ENCODE peak calls at places on chromosomes 4 and X, in seven cellular contexts. T, S, O, B, D, I and V are unnamed samples.

GRCh38 chr4:99966692-99967091 is 16.6 kb upstream of the H2AZ1 start:
- DNase-seq in D (no peak), O (no peak), I (no peak), B (no peak), S (no peak), T (no peak), V (peak)

GRCh38 chr4:165971941-165972340 is 98.9 kb downstream of the TLL1 start:
- DNase-seq in I (no peak), O (no peak), S (no peak), B (no peak), D (no peak), T (no peak), V (no peak)

GRCh38 chr4:139540161-139540560 is 15.9 kb downstream of the SETD7 start:
- DNase-seq in B (no peak), S (no peak), I (peak), T (no peak), D (no peak), O (no peak), V (no peak)

GRCh38 chr4:17957689-17958088 is 63.9 kb downstream of the LCORL start:
- DNase-seq in B (no peak), T (no peak), S (no peak), I (peak), O (no peak), D (no peak), V (peak)

GRCh38 chrX:65406532-65406931 is 128.1 kb downstream of the LAS1L start:
- DNase-seq in I (no peak), B (no peak), S (peak), D (no peak), O (peak), T (peak), V (no peak)

GRCh38 chrX:37871626-37872302 is 24.4 kb upstream of the DYNLT3 start:
- DNase-seq in I (peak), O (peak), D (no peak), S (no peak), B (no peak), T (peak), V (peak)

GRCh38 chr4:1979477-1980196 is 29.1 kb downstream of the NELFA start:
- DNase-seq in I (no peak), T (no peak), B (no peak), O (no peak), S (no peak), D (no peak), V (no peak)

GRCh38 chr4:7651461-7651921 is 216.8 kb upstream of the PSAPL1 start:
- DNase-seq in S (no peak), B (no peak), D (no peak), T (no peak), I (peak), O (peak), V (peak)

GRCh38 chr4:6840062-6840976 is 57.8 kb downstream of the KIAA0232 start:
- DNase-seq in O (no peak), T (peak), D (no peak), B (no peak), I (peak), S (no peak), V (peak)

GRCh38 chr4:16293205-16293860 is 67.1 kb upstream of the TAPT1 start:
- DNase-seq in O (no peak), D (no peak), B (no peak), I (no peak), T (no peak), S (no peak), V (no peak)

GRCh38 chr4:42643685-42644084 is 13.2 kb downstream of the ATP8A1 start:
- DNase-seq in D (no peak), I (no peak), T (no peak), S (no peak), B (no peak), O (no peak), V (no peak)

GRCh38 chrX:138018145-138018799 is 452.3 kb downstream of the ZIC3 start:
- DNase-seq in S (no peak), I (no peak), D (no peak), T (no peak), O (no peak), B (no peak), V (no peak)

GRCh38 chr4:143185253-143186107 is 763 bp downstream of the USP38 start:
- DNase-seq in D (peak), O (peak), I (peak), S (no peak), B (peak), T (no peak), V (peak)

GRCh38 chrX:150967786-150968185 is 15.3 kb upstream of the HMGB3 start:
- DNase-seq in B (no peak), S (no peak), D (no peak), I (no peak), T (no peak), O (no peak), V (no peak)

GRCh38 chr4:121479801-121480200 is 99.0 kb upstream of the QRFPR start:
- DNase-seq in D (no peak), T (no peak), O (no peak), I (no peak), S (no peak), B (no peak), V (no peak)

GRCh38 chr4:110196206-110196870 is 2.1 kb downstream of the ELOVL6 start:
- DNase-seq in O (peak), T (peak), S (peak), B (peak), I (peak), D (peak), V (peak)

GRCh38 chr4:122854444-122854843 is 27.8 kb downstream of the FGF2 start:
- DNase-seq in D (no peak), T (no peak), I (peak), O (no peak), S (no peak), B (no peak), V (no peak)

GRCh38 chrX:28058906-28059305 is 77.7 kb upstream of the DCAF8L1 start:
- DNase-seq in O (no peak), D (no peak), I (no peak), T (peak), B (no peak), S (no peak), V (peak)

GRCh38 chr4:98363431-98363830 is 102.2 kb downstream of the RAP1GDS1 start:
- DNase-seq in I (no peak), S (no peak), B (no peak), O (no peak), T (no peak), D (no peak), V (no peak)

GRCh38 chr4:125104616-125105015 is 210.1 kb upstream of the FAT4 start:
- DNase-seq in O (no peak), I (no peak), T (no peak), B (no peak), S (no peak), D (no peak), V (peak)

GRCh38 chr4:23737571-23737970 is 152.3 kb downstream of the PPARGC1A start:
- DNase-seq in B (no peak), T (no peak), O (no peak), D (no peak), I (no peak), S (no peak), V (no peak)